ENCODE peak calls at places on chromosomes 3 and 15, in six cellular contexts. Q, U, D, H, N and C are unnamed samples.

GRCh38 chr15:74793135-74794028 is 11.5 kb downstream of the CSK start:
- DNase-seq in Q (no peak), U (no peak), D (no peak), H (no peak), N (no peak), C (peak)

GRCh38 chr3:141439589-141439988 is 47.2 kb upstream of the RASA2 start:
- DNase-seq in Q (no peak), U (no peak), D (no peak), H (no peak), N (no peak), C (no peak)

GRCh38 chr3:114775395-114775794 is 371.7 kb downstream of the ZBTB20 start:
- DNase-seq in Q (no peak), U (no peak), D (no peak), H (no peak), N (no peak), C (no peak)

GRCh38 chr3:36257117-36257516 is 123.2 kb upstream of the STAC start:
- DNase-seq in Q (no peak), U (no peak), D (no peak), H (no peak), N (no peak), C (no peak)

GRCh38 chr3:142940000-142940399 is 23.5 kb downstream of the PAQR9 start:
- DNase-seq in Q (no peak), U (no peak), D (no peak), H (no peak), N (no peak), C (no peak)

GRCh38 chr3:140655678-140656077 is 22.2 kb upstream of the TRIM42 start:
- DNase-seq in Q (no peak), U (no peak), D (no peak), H (no peak), N (no peak), C (no peak)

GRCh38 chr15:82709421-82710207 is at the start of gene AP3B2:
- DNase-seq in Q (peak), U (peak), D (peak), H (peak), N (peak), C (peak)

GRCh38 chr15:74283366-74283765 is 47.2 kb downstream of the CCDC33 start:
- DNase-seq in Q (no peak), U (no peak), D (no peak), H (no peak), N (no peak), C (no peak)

GRCh38 chr15:69415381-69415780 is 1.2 kb downstream of the KIF23 start:
- DNase-seq in Q (no peak), U (no peak), D (no peak), H (no peak), N (no peak), C (peak)

GRCh38 chr15:50871832-50872231 is 36.7 kb upstream of the AP4E1 start:
- DNase-seq in Q (no peak), U (no peak), D (no peak), H (no peak), N (no peak), C (no peak)

GRCh38 chr15:29059871-29060640 is 174.3 kb downstream of the APBA2 start:
- DNase-seq in Q (no peak), U (no peak), D (no peak), H (no peak), N (no peak), C (no peak)

GRCh38 chr15:36671017-36671416 is 91.6 kb downstream of the CDIN1 start:
- DNase-seq in Q (no peak), U (no peak), D (no peak), H (no peak), N (no peak), C (no peak)

GRCh38 chr3:157313186-157313585 is 123.5 kb upstream of the PTX3 start:
- DNase-seq in Q (no peak), U (no peak), D (no peak), H (no peak), N (no peak), C (no peak)

GRCh38 chr3:47614788-47615187 is 36.1 kb upstream of the CSPG5 start:
- DNase-seq in Q (no peak), U (no peak), D (no peak), H (no peak), N (no peak), C (no peak)

GRCh38 chr3:162569314-162569713 is 1072.7 kb downstream of the OTOL1 start:
- DNase-seq in Q (no peak), U (no peak), D (no peak), H (no peak), N (no peak), C (no peak)

GRCh38 chr3:24769918-24770317 is 275.3 kb upstream of the THRB start:
- DNase-seq in Q (no peak), U (no peak), D (no peak), H (no peak), N (no peak), C (no peak)

GRCh38 chr3:129597792-129598381 is 8.6 kb downstream of the PLXND1 start:
- DNase-seq in Q (no peak), U (peak), D (no peak), H (no peak), N (no peak), C (peak)

GRCh38 chr3:80283783-80284182 is 516.0 kb upstream of the ROBO1 start:
- DNase-seq in Q (no peak), U (no peak), D (no peak), H (no peak), N (no peak), C (no peak)

GRCh38 chr3:147846854-147847453 is 437.8 kb downstream of the ZIC1 start:
- DNase-seq in Q (no peak), U (no peak), D (no peak), H (no peak), N (no peak), C (no peak)

GRCh38 chr3:42402394-42403100 is 7.9 kb downstream of the LYZL4 start:
- DNase-seq in Q (no peak), U (peak), D (no peak), H (no peak), N (no peak), C (no peak)

GRCh38 chr3:139534444-139534812 is 5.1 kb downstream of the RBP1 start:
- DNase-seq in Q (peak), U (peak), D (no peak), H (no peak), N (no peak), C (no peak)

GRCh38 chr15:31365655-31366127 is 39.1 kb downstream of the KLF13 start:
- DNase-seq in Q (peak), U (no peak), D (peak), H (peak), N (peak), C (peak)

GRCh38 chr3:129829640-129830039 is 63.9 kb downstream of the TMCC1 start:
- DNase-seq in Q (peak), U (peak), D (peak), H (no peak), N (no peak), C (peak)

GRCh38 chr3:63228087-63228486 is 50.0 kb upstream of the SYNPR start:
- DNase-seq in Q (no peak), U (no peak), D (no peak), H (no peak), N (no peak), C (no peak)